ENCODE peak calls at places on chromosomes 12 and 14, in six cellular contexts. One of them, this sample, is unnamed.

GRCh38 chr14:64682173-64682710 is 22.0 kb upstream of the PLEKHG3 start:
- DNase-seq in trophoblast cell: no peak
- DNase-seq in mesenchymal stem cell: peak; percentile 39
- DNase-seq in H9: peak; percentile 86
- DNase-seq in H1: peak; percentile 57
- DNase-seq in IMR-90: peak; percentile 38
- DNase-seq in this sample: no peak

GRCh38 chr12:40622246-40622838 is 69.9 kb upstream of the CNTN1 start:
- DNase-seq in H1: peak; percentile 69
- DNase-seq in mesenchymal stem cell: peak; percentile 15
- DNase-seq in trophoblast cell: peak; percentile 56
- DNase-seq in H9: peak; percentile 59
- DNase-seq in IMR-90: peak; percentile 43
- DNase-seq in this sample: peak; percentile 57

GRCh38 chr14:69105326-69105725 is 47.6 kb downstream of the DCAF5 start:
- DNase-seq in mesenchymal stem cell: peak; percentile 37
- DNase-seq in H9: no peak
- DNase-seq in trophoblast cell: peak; percentile 47
- DNase-seq in IMR-90: peak; percentile 79
- DNase-seq in H1: no peak
- DNase-seq in this sample: no peak

GRCh38 chr12:54389536-54390175 is 5.1 kb upstream of the ZNF385A start:
- DNase-seq in H1: no peak
- DNase-seq in trophoblast cell: no peak
- DNase-seq in mesenchymal stem cell: no peak
- DNase-seq in IMR-90: no peak
- DNase-seq in H9: no peak
- DNase-seq in this sample: no peak

GRCh38 chr14:84482256-84483071 is 1047.5 kb upstream of the FLRT2 start:
- DNase-seq in trophoblast cell: no peak
- DNase-seq in H1: no peak
- DNase-seq in mesenchymal stem cell: peak; percentile 33
- DNase-seq in H9: no peak
- DNase-seq in IMR-90: peak; percentile 75
- DNase-seq in this sample: peak; percentile 12

GRCh38 chr12:3191450-3191849 is 114.3 kb downstream of the TSPAN9 start:
- DNase-seq in trophoblast cell: no peak
- DNase-seq in H9: no peak
- DNase-seq in mesenchymal stem cell: no peak
- DNase-seq in IMR-90: no peak
- DNase-seq in H1: no peak
- DNase-seq in this sample: no peak

GRCh38 chr14:31263485-31264133 is 56.0 kb upstream of the HECTD1 start:
- DNase-seq in trophoblast cell: peak; percentile 97
- DNase-seq in H1: no peak
- DNase-seq in IMR-90: peak; percentile 100
- DNase-seq in mesenchymal stem cell: peak; percentile 98
- DNase-seq in H9: no peak
- DNase-seq in this sample: no peak

GRCh38 chr12:62268956-62269355 is 8.8 kb downstream of the USP15 start:
- DNase-seq in H9: no peak
- DNase-seq in mesenchymal stem cell: peak; percentile 77
- DNase-seq in H1: no peak
- DNase-seq in trophoblast cell: no peak
- DNase-seq in IMR-90: peak; percentile 85
- DNase-seq in this sample: no peak

GRCh38 chr14:88518592-88519512 is 36.0 kb downstream of the PTPN21 start:
- DNase-seq in IMR-90: peak; percentile 88
- DNase-seq in trophoblast cell: no peak
- DNase-seq in mesenchymal stem cell: peak; percentile 80
- DNase-seq in H1: no peak
- DNase-seq in H9: no peak
- DNase-seq in this sample: no peak

GRCh38 chr12:29794869-29795268 is 11.1 kb upstream of the TMTC1 start:
- DNase-seq in IMR-90: no peak
- DNase-seq in trophoblast cell: no peak
- DNase-seq in H1: no peak
- DNase-seq in H9: no peak
- DNase-seq in mesenchymal stem cell: no peak
- DNase-seq in this sample: no peak

GRCh38 chr14:68268197-68268596 is 448.6 kb downstream of the RAD51B start:
- DNase-seq in trophoblast cell: peak; percentile 12
- DNase-seq in H9: no peak
- DNase-seq in mesenchymal stem cell: peak; percentile 14
- DNase-seq in H1: no peak
- DNase-seq in IMR-90: no peak
- DNase-seq in this sample: no peak

GRCh38 chr12:65596514-65597010 is 227.7 kb upstream of the HMGA2 start:
- DNase-seq in H1: no peak
- DNase-seq in IMR-90: peak; percentile 27
- DNase-seq in H9: no peak
- DNase-seq in trophoblast cell: no peak
- DNase-seq in mesenchymal stem cell: peak; percentile 58
- DNase-seq in this sample: no peak

GRCh38 chr12:48414046-48414445 is 58.3 kb upstream of the ANP32D start:
- DNase-seq in H9: no peak
- DNase-seq in H1: no peak
- DNase-seq in IMR-90: no peak
- DNase-seq in trophoblast cell: no peak
- DNase-seq in mesenchymal stem cell: no peak
- DNase-seq in this sample: no peak

GRCh38 chr14:103073367-103073875 is 10.6 kb upstream of the LBHD2 start:
- DNase-seq in mesenchymal stem cell: no peak
- DNase-seq in H1: no peak
- DNase-seq in H9: no peak
- DNase-seq in trophoblast cell: no peak
- DNase-seq in IMR-90: no peak
- DNase-seq in this sample: no peak

GRCh38 chr12:121628536-121628935 is 2.2 kb downstream of the ORAI1 start:
- DNase-seq in trophoblast cell: no peak
- DNase-seq in H9: no peak
- DNase-seq in H1: no peak
- DNase-seq in mesenchymal stem cell: peak; percentile 21
- DNase-seq in IMR-90: no peak
- DNase-seq in this sample: no peak

GRCh38 chr12:26317942-26318565 is 122.7 kb downstream of the SSPN start:
- DNase-seq in H1: no peak
- DNase-seq in H9: no peak
- DNase-seq in trophoblast cell: no peak
- DNase-seq in IMR-90: peak; percentile 84
- DNase-seq in mesenchymal stem cell: peak; percentile 74
- DNase-seq in this sample: no peak

GRCh38 chr12:114405449-114406271 is at the start of gene TBX5:
- DNase-seq in IMR-90: peak; percentile 93
- DNase-seq in H1: no peak
- DNase-seq in trophoblast cell: no peak
- DNase-seq in mesenchymal stem cell: no peak
- DNase-seq in H9: peak; percentile 67
- DNase-seq in this sample: peak; percentile 42

GRCh38 chr12:71201136-71201679 is 43.4 kb upstream of the TSPAN8 start:
- DNase-seq in IMR-90: no peak
- DNase-seq in H1: no peak
- DNase-seq in mesenchymal stem cell: no peak
- DNase-seq in trophoblast cell: no peak
- DNase-seq in H9: no peak
- DNase-seq in this sample: no peak

GRCh38 chr14:23071975-23072539 is 14.7 kb upstream of the CDH24 start:
- DNase-seq in H9: peak; percentile 71
- DNase-seq in mesenchymal stem cell: no peak
- DNase-seq in IMR-90: no peak
- DNase-seq in trophoblast cell: peak; percentile 54
- DNase-seq in H1: no peak
- DNase-seq in this sample: no peak

GRCh38 chr12:116654216-116654743 is 83.6 kb downstream of the SPRING1 start:
- DNase-seq in H1: no peak
- DNase-seq in H9: no peak
- DNase-seq in mesenchymal stem cell: no peak
- DNase-seq in IMR-90: no peak
- DNase-seq in trophoblast cell: no peak
- DNase-seq in this sample: no peak

GRCh38 chr14:78673845-78674244 is 503.7 kb downstream of the NRXN3 start:
- DNase-seq in H9: peak; percentile 28
- DNase-seq in trophoblast cell: no peak
- DNase-seq in IMR-90: no peak
- DNase-seq in H1: no peak
- DNase-seq in mesenchymal stem cell: no peak
- DNase-seq in this sample: no peak

GRCh38 chr14:21071225-21072041 is 1.3 kb downstream of the ARHGEF40 start:
- DNase-seq in trophoblast cell: peak; percentile 28
- DNase-seq in H9: peak; percentile 92
- DNase-seq in IMR-90: peak; percentile 95
- DNase-seq in mesenchymal stem cell: peak; percentile 96
- DNase-seq in H1: no peak
- DNase-seq in this sample: peak; percentile 74
- H3K4ac ChIP-seq in trophoblast cell: peak overlapping the region; percentile 66
- H3K4ac ChIP-seq in H9: no peak overlapping the region
- H3K4ac ChIP-seq in IMR-90: peak overlapping the region; percentile 90
- H3K4ac ChIP-seq in mesenchymal stem cell: peak overlapping the region; percentile 84
- H3K4ac ChIP-seq in H1: peak overlapping the region; percentile 89
- H3K4ac ChIP-seq in this sample: peak overlapping the region; percentile 4

GRCh38 chr12:16362550-16362949 is 15.1 kb downstream of the MGST1 start:
- DNase-seq in mesenchymal stem cell: no peak
- DNase-seq in H9: no peak
- DNase-seq in IMR-90: no peak
- DNase-seq in trophoblast cell: no peak
- DNase-seq in H1: no peak
- DNase-seq in this sample: no peak

GRCh38 chr12:16359512-16360491 is 12.4 kb downstream of the MGST1 start:
- DNase-seq in H1: peak; percentile 85
- DNase-seq in IMR-90: peak; percentile 47
- DNase-seq in trophoblast cell: peak; percentile 63
- DNase-seq in H9: peak; percentile 81
- DNase-seq in mesenchymal stem cell: peak; percentile 61
- DNase-seq in this sample: peak; percentile 50

GRCh38 chr12:16361142-16361783 is 13.8 kb downstream of the MGST1 start:
- DNase-seq in IMR-90: no peak
- DNase-seq in H1: no peak
- DNase-seq in mesenchymal stem cell: no peak
- DNase-seq in trophoblast cell: no peak
- DNase-seq in H9: no peak
- DNase-seq in this sample: no peak

DNA sequence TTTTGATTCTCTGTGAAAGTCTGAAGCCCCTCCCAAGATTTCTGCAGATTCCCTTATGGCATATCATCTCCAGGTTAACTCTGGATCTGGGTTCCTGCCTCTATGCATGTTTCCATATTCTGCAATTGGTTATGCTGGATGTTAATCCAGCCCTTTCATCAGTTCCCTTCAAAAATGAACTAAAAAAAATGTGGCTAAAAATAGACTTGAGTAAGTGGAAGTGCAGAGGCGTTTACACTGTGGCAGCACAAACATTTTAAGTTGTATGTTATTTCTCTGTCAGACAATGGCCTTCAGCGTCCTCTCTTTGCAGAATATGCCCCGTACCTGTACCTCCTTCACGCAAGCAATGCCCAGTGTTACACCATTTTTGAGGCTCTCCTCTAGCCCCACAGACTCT is 11.5 kb downstream of the MGST1 start:
- DNase-seq in H1: no peak
- DNase-seq in IMR-90: peak; percentile 34
- DNase-seq in trophoblast cell: no peak
- DNase-seq in mesenchymal stem cell: peak; percentile 26
- DNase-seq in H9: no peak
- DNase-seq in this sample: no peak
- H4K91ac ChIP-seq in H1: no peak overlapping the region
- H4K91ac ChIP-seq in IMR-90: no peak overlapping the region
- H4K91ac ChIP-seq in trophoblast cell: no peak overlapping the region
- H4K91ac ChIP-seq in mesenchymal stem cell: no peak overlapping the region
- H4K91ac ChIP-seq in H9: no peak overlapping the region
- H4K91ac ChIP-seq in this sample: no peak overlapping the region

DNA sequence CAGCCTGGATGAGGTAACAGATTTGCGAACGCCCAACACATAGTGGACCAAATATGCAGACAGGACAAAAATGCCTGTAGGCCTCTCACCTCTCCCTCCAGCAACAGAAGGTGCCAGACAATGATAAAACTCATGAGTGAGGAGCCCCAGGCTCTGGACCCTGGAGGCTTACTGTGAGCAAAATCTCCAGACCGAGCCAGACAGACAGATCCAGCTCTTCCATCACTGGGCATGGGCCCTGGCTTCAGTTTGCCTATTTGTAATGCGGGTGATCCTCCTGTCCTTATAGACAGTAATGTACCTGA is 42.3 kb downstream of the IRF2BPL start:
- DNase-seq in IMR-90: no peak
- DNase-seq in mesenchymal stem cell: no peak
- DNase-seq in H9: no peak
- DNase-seq in H1: no peak
- DNase-seq in trophoblast cell: peak; percentile 98
- DNase-seq in this sample: no peak
- H3K4ac ChIP-seq in IMR-90: peak overlapping the region; percentile 16
- H3K4ac ChIP-seq in mesenchymal stem cell: peak overlapping the region; percentile 2
- H3K4ac ChIP-seq in H9: no peak overlapping the region
- H3K4ac ChIP-seq in H1: peak overlapping the region; percentile 40
- H3K4ac ChIP-seq in trophoblast cell: no peak overlapping the region
- H3K4ac ChIP-seq in this sample: no peak overlapping the region

GRCh38 chr12:16949351-16949750 is 343.4 kb upstream of the LMO3 start:
- DNase-seq in mesenchymal stem cell: no peak
- DNase-seq in trophoblast cell: no peak
- DNase-seq in IMR-90: no peak
- DNase-seq in H1: no peak
- DNase-seq in H9: no peak
- DNase-seq in this sample: peak; percentile 15

GRCh38 chr12:16950041-16950677 is 344.2 kb upstream of the LMO3 start:
- DNase-seq in H9: peak; percentile 66
- DNase-seq in mesenchymal stem cell: no peak
- DNase-seq in H1: no peak
- DNase-seq in IMR-90: no peak
- DNase-seq in trophoblast cell: no peak
- DNase-seq in this sample: peak; percentile 70

GRCh38 chr12:16955083-16955657 is 349.2 kb upstream of the LMO3 start:
- DNase-seq in H9: no peak
- DNase-seq in IMR-90: no peak
- DNase-seq in mesenchymal stem cell: peak; percentile 5
- DNase-seq in H1: no peak
- DNase-seq in trophoblast cell: peak; percentile 0
- DNase-seq in this sample: no peak
- H4K91ac ChIP-seq in H9: no peak overlapping the region
- H4K91ac ChIP-seq in IMR-90: no peak overlapping the region
- H4K91ac ChIP-seq in mesenchymal stem cell: no peak overlapping the region
- H4K91ac ChIP-seq in H1: no peak overlapping the region
- H4K91ac ChIP-seq in trophoblast cell: no peak overlapping the region
- H4K91ac ChIP-seq in this sample: no peak overlapping the region

GRCh38 chr14:95870772-95871171 is 5.9 kb upstream of the TUNAR start:
- DNase-seq in IMR-90: no peak
- DNase-seq in H9: no peak
- DNase-seq in trophoblast cell: no peak
- DNase-seq in H1: no peak
- DNase-seq in mesenchymal stem cell: no peak
- DNase-seq in this sample: no peak
- H3K4ac ChIP-seq in IMR-90: no peak overlapping the region
- H3K4ac ChIP-seq in H9: no peak overlapping the region
- H3K4ac ChIP-seq in trophoblast cell: no peak overlapping the region
- H3K4ac ChIP-seq in H1: no peak overlapping the region
- H3K4ac ChIP-seq in mesenchymal stem cell: no peak overlapping the region
- H3K4ac ChIP-seq in this sample: no peak overlapping the region

DNA sequence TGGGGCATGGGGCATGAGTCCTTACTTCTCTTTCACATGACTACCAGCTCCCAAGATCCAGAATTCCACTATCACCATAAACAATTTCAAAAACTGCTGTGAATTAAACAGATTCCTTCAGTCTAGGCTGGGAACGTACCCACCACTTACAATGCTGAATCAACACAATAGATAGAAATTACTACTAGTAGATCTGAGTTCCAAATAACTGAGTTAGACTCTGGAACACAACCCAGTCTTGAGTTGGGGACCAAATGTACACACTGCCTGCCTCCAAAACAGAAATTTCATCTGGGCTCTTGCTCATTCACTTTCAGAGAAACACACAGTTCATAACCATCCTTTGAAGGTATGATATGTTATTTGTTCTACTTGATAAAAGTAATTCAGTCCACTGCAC is 8.9 kb downstream of the CORO1C start:
- DNase-seq in mesenchymal stem cell: peak; percentile 46
- DNase-seq in H9: no peak
- DNase-seq in IMR-90: no peak
- DNase-seq in trophoblast cell: no peak
- DNase-seq in H1: no peak
- DNase-seq in this sample: no peak
- H4K91ac ChIP-seq in mesenchymal stem cell: no peak overlapping the region
- H4K91ac ChIP-seq in H9: no peak overlapping the region
- H4K91ac ChIP-seq in IMR-90: peak overlapping the region; percentile 86
- H4K91ac ChIP-seq in trophoblast cell: no peak overlapping the region
- H4K91ac ChIP-seq in H1: no peak overlapping the region
- H4K91ac ChIP-seq in this sample: no peak overlapping the region